ENCODE peak calls at places on chromosomes 4 and X, in nine cellular contexts. U, P, N, X, D, B, L, M and R are unnamed samples.

GRCh38 chrX:39967348-39967747 is 130.4 kb downstream of the BCOR start:
- DNase-seq in U (no peak), P (no peak), N (no peak), X (no peak), D (no peak), B (no peak), L (no peak), M (no peak), R (no peak)

GRCh38 chr4:148056879-148057278 is 325.0 kb downstream of the ARHGAP10 start:
- DNase-seq in U (no peak), P (no peak), N (no peak), X (peak), D (peak), B (no peak), L (peak), M (no peak), R (no peak)

GRCh38 chr4:166675411-166675810 is 558.9 kb downstream of the SPOCK3 start:
- DNase-seq in U (no peak), P (no peak), N (no peak), X (no peak), D (no peak), B (no peak), L (no peak), M (no peak), R (no peak)

GRCh38 chrX:46913710-46914109 is 1.5 kb downstream of the JADE3 start:
- DNase-seq in U (peak), P (no peak), N (no peak), X (no peak), D (peak), B (peak), L (no peak), M (no peak), R (no peak)

GRCh38 chrX:9867214-9867613 is 81.0 kb downstream of the SHROOM2 start:
- DNase-seq in U (no peak), P (no peak), N (no peak), X (no peak), D (no peak), B (no peak), L (no peak), M (no peak), R (no peak)

GRCh38 chr4:138390286-138390685 is 148.1 kb upstream of the SLC7A11 start:
- DNase-seq in U (no peak), P (no peak), N (no peak), X (no peak), D (no peak), B (no peak), L (no peak), M (no peak), R (no peak)

GRCh38 chrX:30607155-30607554 is 29.6 kb upstream of the TASL start:
- DNase-seq in U (no peak), P (no peak), N (no peak), X (no peak), D (no peak), B (no peak), L (no peak), M (no peak), R (no peak)

GRCh38 chrX:26670521-26670920 is 454.6 kb downstream of the MAGEB5 start:
- DNase-seq in U (no peak), P (no peak), N (no peak), X (no peak), D (no peak), B (no peak), L (no peak), M (no peak), R (no peak)

GRCh38 chrX:11329016-11329415 is 35.8 kb downstream of the AMELX start:
- DNase-seq in U (no peak), P (no peak), N (no peak), X (no peak), D (no peak), B (no peak), L (no peak), M (no peak), R (no peak)

GRCh38 chr4:106583567-106583966 is 215.0 kb upstream of the GIMD1 start:
- DNase-seq in U (no peak), P (no peak), N (no peak), X (no peak), D (no peak), B (no peak), L (no peak), M (no peak), R (no peak)

GRCh38 chr4:120709986-120710385 is 212.5 kb downstream of the PRDM5 start:
- DNase-seq in U (no peak), P (no peak), N (no peak), X (no peak), D (no peak), B (no peak), L (no peak), M (no peak), R (no peak)

GRCh38 chr4:10667651-10668341 is 16.8 kb downstream of the CLNK start:
- DNase-seq in U (no peak), P (peak), N (peak), X (no peak), D (no peak), B (no peak), L (no peak), M (peak), R (peak)

GRCh38 chr4:168917150-168917779 is 92.8 kb downstream of the CBR4 start:
- DNase-seq in U (no peak), P (peak), N (peak), X (no peak), D (no peak), B (no peak), L (no peak), M (peak), R (no peak)

GRCh38 chr4:921830-922331 is 10.2 kb downstream of the GAK start:
- DNase-seq in U (no peak), P (no peak), N (no peak), X (no peak), D (no peak), B (peak), L (no peak), M (no peak), R (no peak)

GRCh38 chr4:3301450-3302163 is 8.8 kb downstream of the RGS12 start:
- DNase-seq in U (no peak), P (no peak), N (no peak), X (no peak), D (no peak), B (peak), L (no peak), M (no peak), R (no peak)

GRCh38 chrX:17738002-17738713 is 865 bp downstream of the SCML1 start:
- DNase-seq in U (peak), P (peak), N (no peak), X (peak), D (peak), B (peak), L (peak), M (peak), R (no peak)

GRCh38 chr4:15444879-15445576 is 17.2 kb downstream of the C1QTNF7 start:
- DNase-seq in U (no peak), P (no peak), N (no peak), X (no peak), D (no peak), B (no peak), L (no peak), M (no peak), R (no peak)

GRCh38 chrX:53616921-53617320 is 69.6 kb downstream of the HUWE1 start:
- DNase-seq in U (no peak), P (no peak), N (no peak), X (no peak), D (no peak), B (no peak), L (no peak), M (no peak), R (no peak)

GRCh38 chr4:21830272-21830671 is 118.3 kb downstream of the KCNIP4 start:
- DNase-seq in U (no peak), P (no peak), N (no peak), X (no peak), D (no peak), B (no peak), L (no peak), M (no peak), R (no peak)

GRCh38 chr4:47913858-47914218 is 545 bp downstream of the NFXL1 start:
- DNase-seq in U (peak), P (peak), N (no peak), X (peak), D (peak), B (peak), L (peak), M (peak), R (no peak)

GRCh38 chr4:121582296-121582695 is 114.5 kb downstream of the ANXA5 start:
- DNase-seq in U (no peak), P (no peak), N (no peak), X (no peak), D (no peak), B (no peak), L (no peak), M (no peak), R (no peak)

GRCh38 chr4:142846105-142846728 is at the start of gene INPP4B:
- DNase-seq in U (peak), P (peak), N (no peak), X (peak), D (peak), B (peak), L (no peak), M (peak), R (peak)

GRCh38 chrX:46279925-46280313 is 265.3 kb downstream of the ZNF674 start:
- DNase-seq in U (no peak), P (no peak), N (no peak), X (no peak), D (no peak), B (no peak), L (no peak), M (no peak), R (no peak)